ENCODE peak calls at places on chromosomes 6 and 20, in six cellular contexts. M, R, A, T, S and Y are unnamed samples.

GRCh38 chr6:36853325-36853724 is 14.1 kb upstream of the CPNE5 start:
- DNase-seq in A (no peak), M (peak), S (peak), R (no peak), T (peak), Y (no peak)

GRCh38 chr6:37851997-37852524 is 32.5 kb downstream of the ZFAND3 start:
- DNase-seq in S (no peak), R (no peak), M (no peak), A (no peak), T (no peak), Y (no peak)

GRCh38 chr6:119440953-119441352 is 91.4 kb upstream of the MAN1A1 start:
- DNase-seq in R (no peak), S (no peak), M (no peak), A (no peak), T (no peak), Y (no peak)

GRCh38 chr20:62258499-62259293 is 20.4 kb downstream of the OSBPL2 start:
- DNase-seq in R (peak), S (peak), A (no peak), T (peak), M (no peak), Y (no peak)

GRCh38 chr6:125944434-125944816 is 12.1 kb upstream of the HINT3 start:
- DNase-seq in M (peak), R (peak), S (peak), T (no peak), A (no peak), Y (no peak)

GRCh38 chr20:2873747-2874041 is 413 bp downstream of the PTPRA start:
- DNase-seq in T (no peak), A (peak), R (peak), M (peak), S (no peak), Y (no peak)

GRCh38 chr6:16656451-16656850 is 104.8 kb downstream of the ATXN1 start:
- DNase-seq in S (no peak), A (no peak), R (no peak), T (no peak), M (no peak), Y (no peak)

GRCh38 chr6:3114377-3114776 is 4.1 kb upstream of the BPHL start:
- DNase-seq in R (no peak), A (no peak), T (no peak), M (no peak), S (no peak), Y (no peak)

GRCh38 chr20:6703047-6703446 is 64.4 kb upstream of the BMP2 start:
- DNase-seq in T (no peak), A (no peak), S (no peak), M (no peak), R (no peak), Y (no peak)

GRCh38 chr20:51311636-51312479 is 230.7 kb downstream of the NFATC2 start:
- DNase-seq in M (no peak), R (no peak), A (no peak), T (no peak), S (peak), Y (no peak)

GRCh38 chr6:66496659-66497058 is 789.6 kb upstream of the EYS start:
- DNase-seq in A (no peak), M (no peak), S (no peak), R (no peak), T (no peak), Y (no peak)

GRCh38 chr20:43190332-43190953 is 737 bp upstream of the PTPRT start:
- DNase-seq in A (no peak), R (no peak), T (no peak), M (no peak), S (no peak), Y (no peak)

GRCh38 chr6:14518515-14519217 is 401.1 kb downstream of the CD83 start:
- DNase-seq in T (no peak), M (no peak), S (no peak), R (no peak), A (no peak), Y (no peak)

GRCh38 chr20:37226889-37227288 is 34.7 kb downstream of the GHRH start:
- DNase-seq in S (no peak), M (peak), A (no peak), R (peak), T (no peak), Y (no peak)

GRCh38 chr6:50720623-50721022 is 7.3 kb downstream of the TFAP2D start:
- DNase-seq in A (peak), T (no peak), R (no peak), M (no peak), S (peak), Y (no peak)

GRCh38 chr20:60407011-60407771 is 449.0 kb downstream of the CDH26 start:
- DNase-seq in A (no peak), S (no peak), M (no peak), R (no peak), T (no peak), Y (no peak)

GRCh38 chr6:135083992-135084915 is 29.6 kb upstream of the HBS1L start:
- DNase-seq in A (no peak), T (no peak), M (no peak), S (no peak), R (no peak), Y (no peak)

GRCh38 chr6:41428402-41428994 is 93.1 kb downstream of the NCR2 start:
- DNase-seq in M (no peak), T (peak), R (peak), S (no peak), A (no peak), Y (no peak)

GRCh38 chr6:111030008-111031006 is 48.5 kb downstream of the RPF2 start:
- DNase-seq in R (peak), A (no peak), S (no peak), M (no peak), T (no peak), Y (no peak)

GRCh38 chr6:111027219-111027618 is 45.4 kb downstream of the RPF2 start:
- DNase-seq in M (no peak), T (no peak), S (no peak), A (no peak), R (no peak), Y (no peak)

GRCh38 chr6:111031151-111031550 is 49.3 kb downstream of the RPF2 start:
- DNase-seq in A (no peak), M (no peak), S (no peak), R (no peak), T (no peak), Y (no peak)

GRCh38 chr6:111033628-111034289 is 51.9 kb downstream of the RPF2 start:
- DNase-seq in S (no peak), T (no peak), R (no peak), M (no peak), A (no peak), Y (no peak)

DNA sequence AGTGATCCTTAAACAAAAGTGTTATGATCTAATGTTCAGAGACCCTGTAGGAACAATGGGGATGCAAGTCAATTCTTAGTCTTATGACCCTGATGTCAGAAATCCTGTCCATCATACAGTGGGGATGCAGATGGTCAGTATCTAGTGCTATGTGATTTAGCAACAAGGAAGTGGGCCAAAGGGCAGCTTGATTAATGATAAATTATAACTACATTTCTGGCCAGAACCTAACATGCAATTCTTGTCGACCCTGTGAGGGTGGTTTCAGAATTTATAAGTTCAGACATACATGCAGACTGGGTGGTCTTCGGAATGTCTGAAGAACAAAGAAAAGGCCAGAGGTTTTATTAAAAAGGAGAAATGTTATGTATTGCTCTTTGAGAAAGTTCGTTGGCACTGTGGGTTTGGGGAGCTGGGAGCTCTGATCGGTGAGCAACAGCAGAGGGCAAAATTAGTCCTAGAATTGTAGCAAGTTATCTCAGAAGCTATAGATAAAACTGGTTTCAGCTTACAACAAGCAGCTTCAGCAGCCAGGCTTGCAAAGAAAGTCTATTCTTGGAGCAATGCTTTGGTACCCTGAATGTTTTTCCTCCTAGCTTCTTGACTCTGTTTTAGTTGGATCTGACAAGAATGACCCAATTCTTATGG is 50.8 kb downstream of the RPF2 start:
- DNase-seq in R (no peak), T (no peak), M (no peak), A (no peak), S (peak), Y (no peak)
- TF ChIP-seq CTCF in R (no peak), T (peak), M (no peak), A (no peak), S (peak), Y (no peak)

DNA sequence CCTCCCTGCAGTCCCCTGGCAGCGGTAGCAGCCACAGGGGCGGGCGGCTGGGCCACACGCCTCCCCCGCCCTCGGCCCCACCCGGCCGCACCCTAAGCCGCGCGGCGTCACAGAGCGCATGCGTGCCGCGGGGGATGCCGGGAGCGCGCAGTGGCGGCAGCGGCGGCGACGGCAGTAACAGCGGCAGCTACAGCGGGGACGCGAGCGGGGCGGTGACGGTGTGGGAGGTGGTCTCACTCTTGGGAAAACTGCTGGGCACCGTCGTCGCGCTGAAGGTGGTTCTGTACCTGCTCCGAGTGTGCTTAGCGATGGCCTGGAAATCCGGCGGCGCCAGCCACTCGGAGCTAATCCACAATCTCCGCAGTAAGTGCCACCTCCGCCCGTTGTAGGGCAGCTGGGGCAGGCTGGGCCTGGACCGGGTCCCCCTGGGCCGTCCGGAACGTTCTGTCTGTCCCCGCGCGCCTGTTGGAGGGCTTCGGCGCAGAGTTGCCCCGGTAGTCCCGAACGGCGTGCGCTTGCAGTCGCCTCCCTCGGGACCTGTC is at the start of gene PCMT1:
- DNase-seq in R (peak), T (peak), S (peak), A (peak), M (peak), Y (peak)
- TF ChIP-seq CTCF in R (no peak), T (no peak), S (no peak), A (no peak), M (no peak), Y (no peak)

DNA sequence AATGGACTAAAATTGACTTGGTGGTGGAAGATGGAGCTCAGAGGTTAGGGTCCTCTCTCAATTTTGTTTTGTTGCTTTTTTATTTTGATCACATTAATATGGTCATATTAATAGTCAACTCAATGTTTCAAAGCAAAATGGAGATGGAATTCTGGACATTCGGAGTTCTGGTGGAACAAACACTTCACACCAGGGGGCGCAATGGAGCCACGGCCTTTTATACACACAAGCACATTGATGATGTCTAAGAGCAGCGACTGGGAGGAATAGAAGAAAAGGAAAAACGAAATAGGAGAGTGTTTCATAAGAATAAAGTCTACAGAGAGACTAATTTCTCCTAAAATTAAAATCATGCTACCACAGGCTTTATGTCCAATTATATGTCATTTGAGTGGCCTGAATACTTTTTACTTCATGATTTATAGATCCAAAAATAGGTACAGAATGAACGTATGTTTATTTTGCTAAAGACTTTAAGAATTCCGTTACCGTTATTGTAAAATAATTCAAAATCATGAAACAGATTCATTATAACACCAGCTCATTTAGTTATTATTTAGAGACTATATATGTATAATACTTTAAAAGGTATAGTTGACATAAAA is 197.6 kb upstream of the SASH1 start:
- DNase-seq in M (peak), S (peak), A (peak), R (peak), T (peak), Y (peak)
- TF ChIP-seq CTCF in M (peak), S (peak), A (peak), R (peak), T (peak), Y (peak)

GRCh38 chr6:149158076-149158475 is 159.4 kb upstream of the TAB2 start:
- DNase-seq in M (no peak), R (no peak), S (no peak), A (no peak), T (no peak), Y (no peak)
- TF ChIP-seq CTCF in M (no peak), R (no peak), S (no peak), A (no peak), T (no peak), Y (no peak)

DNA sequence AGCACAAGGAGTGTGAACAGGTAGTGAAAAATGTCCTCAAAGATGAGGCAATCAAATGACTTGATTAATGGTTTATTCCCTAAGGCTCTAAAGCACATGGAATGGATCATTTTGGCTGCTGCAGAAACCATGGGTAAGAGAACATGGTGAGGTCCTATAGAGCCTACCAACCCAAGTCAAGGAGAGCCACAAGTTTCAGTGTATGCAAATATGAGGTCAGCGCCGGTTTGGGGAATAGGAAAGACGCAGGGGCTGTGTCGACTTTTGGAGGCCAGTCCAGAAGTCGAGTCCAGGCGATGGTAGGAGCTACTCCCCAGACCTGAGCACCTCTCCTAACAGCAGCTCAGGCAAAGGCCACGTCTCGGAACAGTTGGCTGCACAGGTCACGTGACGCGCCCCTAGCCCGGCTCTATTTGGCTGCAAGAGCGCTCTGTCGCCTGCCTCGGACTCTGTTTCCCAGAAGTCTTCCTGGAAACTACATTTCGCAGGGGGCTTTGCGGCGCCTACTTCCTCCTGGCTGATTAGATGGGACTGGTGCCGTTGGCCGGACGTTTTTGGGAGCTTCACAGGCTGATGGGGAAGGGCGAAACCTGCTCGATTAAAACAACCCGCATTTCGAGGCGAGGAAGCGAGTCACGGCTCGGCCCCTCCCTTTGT is 74.4 kb upstream of the CHD6 start:
- DNase-seq in R (peak), M (peak), S (peak), A (peak), T (no peak), Y (peak)
- TF ChIP-seq CTCF in R (no peak), M (no peak), S (no peak), A (no peak), T (no peak), Y (no peak)

GRCh38 chr20:603116-603640 is 6.9 kb downstream of the TCF15 start:
- DNase-seq in R (no peak), T (no peak), M (no peak), A (no peak), S (no peak), Y (no peak)
- TF ChIP-seq CTCF in R (no peak), T (no peak), M (no peak), A (no peak), S (no peak), Y (no peak)

DNA sequence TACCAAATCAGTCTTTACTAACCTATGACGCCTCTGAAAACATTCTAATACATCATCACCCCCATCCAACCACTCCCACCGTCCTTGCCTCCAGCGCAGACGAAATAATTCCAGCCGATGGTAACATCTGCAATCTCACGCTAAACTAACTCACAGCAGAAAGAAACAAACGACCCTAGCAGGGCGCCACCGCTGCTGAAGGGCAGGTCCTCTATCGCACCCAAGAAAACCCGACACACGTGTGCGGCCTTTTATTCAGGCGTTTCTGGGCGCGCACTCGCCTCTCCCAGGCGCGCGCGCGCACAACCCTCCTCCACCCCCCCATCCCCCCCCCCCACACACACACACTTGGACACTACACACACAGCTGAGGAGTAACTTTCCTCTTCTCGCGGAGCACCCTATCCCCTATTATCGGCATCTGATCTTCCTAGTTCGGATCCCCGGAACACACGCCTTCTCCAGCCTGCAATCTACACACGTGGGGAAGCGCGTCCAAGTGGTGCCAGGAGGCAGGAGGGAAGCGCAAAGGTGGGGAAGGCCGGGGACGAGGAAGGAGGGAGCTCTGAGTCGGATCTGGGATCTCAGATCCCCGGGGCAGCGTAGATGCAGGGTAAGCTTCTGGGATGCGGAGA is 1.4 kb downstream of the GFOD1 start:
- DNase-seq in R (peak), M (no peak), S (no peak), A (peak), T (no peak), Y (peak)
- TF ChIP-seq CTCF in R (no peak), M (no peak), S (no peak), A (no peak), T (no peak), Y (no peak)